ENCODE peak calls at places on chromosomes 12 and 14, in four cellular contexts. M, V, T and Z are unnamed samples.
A peak's percentile ranks its signal among the peaks of the same experiment; 100 is the strongest.

GRCh38 chr14:26709019-26709418 is 111.2 kb upstream of the NOVA1 start:
- DNase-seq in M (no peak), T (no peak), V (no peak), Z (no peak)

GRCh38 chr12:20567413-20567812 is 127.7 kb upstream of the SLCO1C1 start:
- DNase-seq in M (no peak), T (peak; percentile 23), V (no peak), Z (no peak)

GRCh38 chr12:109589240-109589590 is 15.6 kb downstream of the MVK start:
- DNase-seq in M (no peak), T (no peak), V (no peak), Z (no peak)

GRCh38 chr12:62683724-62684501 is 217.3 kb downstream of the MON2 start:
- DNase-seq in V (no peak), M (no peak), T (peak; percentile 30), Z (peak; percentile 36)

GRCh38 chr12:53093777-53094393 is 3.6 kb upstream of the IGFBP6 start:
- DNase-seq in T (peak; percentile 25), V (no peak), M (no peak), Z (no peak)

GRCh38 chr12:11771356-11771755 is 121.9 kb downstream of the ETV6 start:
- DNase-seq in M (no peak), T (peak; percentile 37), V (no peak), Z (peak; percentile 72)

GRCh38 chr12:82436354-82436753 is 78.0 kb downstream of the METTL25 start:
- DNase-seq in V (no peak), T (no peak), M (no peak), Z (no peak)

GRCh38 chr12:107461222-107461980 is 224.2 kb upstream of the PWP1 start:
- DNase-seq in M (no peak), V (no peak), T (peak; percentile 91), Z (no peak)

GRCh38 chr12:123861392-123861791 is 99.3 kb downstream of the DNAH10 start:
- DNase-seq in M (no peak), V (no peak), T (no peak), Z (no peak)

DNA sequence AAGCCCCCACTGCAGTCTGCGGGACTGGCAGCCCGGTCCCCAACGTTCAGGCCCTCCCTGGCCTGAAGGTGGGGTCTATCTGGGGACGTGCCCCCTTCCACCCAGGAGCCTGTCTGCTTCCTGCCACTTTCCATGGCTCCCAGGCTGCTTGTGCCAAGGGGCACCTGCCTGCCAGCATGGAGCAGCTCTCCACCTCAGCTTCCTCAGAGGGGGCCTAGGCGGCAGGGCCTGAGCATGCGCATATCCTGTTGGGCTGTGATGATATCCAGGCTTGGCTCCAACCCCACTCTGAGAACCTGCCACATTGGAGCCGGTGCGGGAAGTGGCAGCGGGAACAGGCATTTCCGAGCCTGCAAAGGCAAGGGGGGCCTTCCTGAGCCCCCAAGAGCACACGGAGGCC is 57.4 kb downstream of the FUT8 start:
- DNase-seq in T (no peak), M (no peak), V (no peak), Z (peak; percentile 61)
- H3K18ac ChIP-seq in T (no peak overlapping the region), M (peak overlapping the region; percentile 60), V (peak overlapping the region; percentile 76), Z (no peak overlapping the region)

DNA sequence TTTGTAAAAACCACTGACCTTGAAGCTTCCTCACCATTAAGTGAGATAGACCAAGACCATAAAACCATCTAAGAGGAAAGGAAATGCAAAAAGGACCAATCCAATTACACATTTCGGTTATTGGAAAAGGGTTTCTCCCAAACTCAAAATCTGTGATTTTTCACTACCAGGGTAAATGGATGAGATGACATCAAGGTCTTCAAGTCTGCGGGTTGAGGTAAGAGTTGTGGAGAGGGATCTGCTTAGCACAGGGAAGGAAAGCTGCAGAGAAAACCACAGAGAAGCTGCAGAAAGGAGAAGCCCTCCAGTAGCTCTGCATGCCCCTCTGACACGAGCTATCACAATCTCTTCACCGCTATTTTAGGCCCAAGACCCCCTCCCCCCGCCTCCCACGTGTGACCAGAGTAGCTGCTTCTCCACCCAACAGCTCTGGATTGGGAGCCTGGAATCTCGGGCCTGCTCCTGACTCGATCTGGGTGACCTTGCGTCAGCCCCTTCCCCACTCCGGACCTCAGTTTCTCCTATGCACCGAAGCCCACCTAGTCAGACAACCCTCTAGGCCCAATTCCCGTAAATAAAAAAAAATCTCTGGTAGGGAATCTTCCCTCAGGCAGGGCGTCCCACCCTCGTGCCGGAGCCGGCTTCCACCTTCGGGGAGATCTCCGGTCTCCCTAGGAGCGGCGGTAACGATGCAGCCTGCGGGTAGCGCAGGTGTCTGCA is 695 bp downstream of the NAA25 start:
- DNase-seq in M (no peak), T (no peak), V (no peak), Z (peak; percentile 79)
- H3K18ac ChIP-seq in M (peak overlapping the region; percentile 54), T (no peak overlapping the region), V (peak overlapping the region; percentile 84), Z (peak overlapping the region; percentile 70)

GRCh38 chr12:55847033-55847432 is 4.3 kb upstream of the MMP19 start:
- DNase-seq in M (no peak), T (peak; percentile 83), V (no peak), Z (no peak)
- H3K18ac ChIP-seq in M (no peak overlapping the region), T (peak overlapping the region; percentile 64), V (no peak overlapping the region), Z (no peak overlapping the region)

GRCh38 chr14:58078471-58078870 is 73.5 kb downstream of the ARMH4 start:
- DNase-seq in V (no peak), T (peak; percentile 40), M (no peak), Z (no peak)
- H3K18ac ChIP-seq in V (no peak overlapping the region), T (no peak overlapping the region), M (no peak overlapping the region), Z (no peak overlapping the region)